ENCODE peak calls at places on chromosomes 3 and 15, in nine cellular contexts. Y, Z, J, Q, H, C, V, X and P are unnamed samples.
A peak's percentile ranks its signal among the peaks of the same experiment; 100 is the strongest.

GRCh38 chr15:48507416-48508065 is 138.0 kb downstream of the FBN1 start:
- DNase-seq in Y (no peak), Z (no peak), J (peak; percentile 37), Q (no peak), H (peak; percentile 59), C (peak; percentile 60), V (no peak), X (peak; percentile 74), P (no peak)

GRCh38 chr3:17979248-17979647 is 236.8 kb upstream of the TBC1D5 start:
- DNase-seq in Y (no peak), Z (no peak), J (no peak), Q (no peak), H (no peak), C (no peak), V (no peak), X (no peak), P (no peak)

GRCh38 chr3:180026997-180027396 is 9.7 kb downstream of the PEX5L start:
- DNase-seq in Y (no peak), Z (no peak), J (no peak), Q (no peak), H (no peak), C (no peak), V (no peak), X (no peak), P (no peak)

GRCh38 chr3:119885746-119886530 is 104.0 kb downstream of the NR1I2 start:
- DNase-seq in Y (no peak), Z (no peak), J (no peak), Q (no peak), H (peak; percentile 41), C (no peak), V (no peak), X (peak; percentile 22), P (no peak)

GRCh38 chr3:88231207-88231606 is 81.4 kb downstream of the C3orf38 start:
- DNase-seq in Y (no peak), Z (no peak), J (no peak), Q (no peak), H (peak; percentile 61), C (no peak), V (no peak), X (no peak), P (no peak)

GRCh38 chr15:73794501-73795133 is 41.5 kb upstream of the INSYN1 start:
- DNase-seq in Y (no peak), Z (no peak), J (no peak), Q (no peak), H (peak; percentile 50), C (peak; percentile 29), V (no peak), X (no peak), P (no peak)

GRCh38 chr3:182896553-182896952 is 83.8 kb downstream of the DCUN1D1 start:
- DNase-seq in Y (no peak), Z (no peak), J (no peak), Q (no peak), H (no peak), C (no peak), V (no peak), X (no peak), P (no peak)

GRCh38 chr3:53084310-53085001 is 38.6 kb upstream of the SFMBT1 start:
- DNase-seq in Y (no peak), Z (peak; percentile 29), J (no peak), Q (no peak), H (peak; percentile 52), C (no peak), V (peak; percentile 28), X (no peak), P (no peak)

GRCh38 chr3:188049890-188050530 is 103.9 kb upstream of the LPP start:
- DNase-seq in Y (no peak), Z (no peak), J (no peak), Q (no peak), H (no peak), C (no peak), V (no peak), X (no peak), P (peak; percentile 6)

GRCh38 chr3:190291994-190292584 is 30.2 kb downstream of the CLDN1 start:
- DNase-seq in Y (no peak), Z (no peak), J (no peak), Q (no peak), H (no peak), C (no peak), V (no peak), X (no peak), P (no peak)

GRCh38 chr15:95132774-95133173 is 901.4 kb downstream of the MCTP2 start:
- DNase-seq in Y (no peak), Z (no peak), J (no peak), Q (peak; percentile 59), H (peak; percentile 95), C (peak; percentile 88), V (no peak), X (peak; percentile 62), P (no peak)

GRCh38 chr3:36095238-36095637 is 285.1 kb upstream of the STAC start:
- DNase-seq in Y (no peak), Z (no peak), J (no peak), Q (no peak), H (no peak), C (no peak), V (no peak), X (no peak), P (no peak)

GRCh38 chr3:159649951-159650350 is 338.7 kb upstream of the IL12A start:
- DNase-seq in Y (no peak), Z (no peak), J (no peak), Q (no peak), H (no peak), C (no peak), V (no peak), X (no peak), P (no peak)

GRCh38 chr3:131608741-131609140 is 106.0 kb upstream of the MRPL3 start:
- DNase-seq in Y (no peak), Z (no peak), J (no peak), Q (no peak), H (peak; percentile 71), C (no peak), V (no peak), X (no peak), P (no peak)

GRCh38 chr15:52228928-52229327 is 37.7 kb upstream of the GNB5 start:
- DNase-seq in Y (peak; percentile 91), Z (no peak), J (no peak), Q (peak; percentile 50), H (peak; percentile 13), C (no peak), V (no peak), X (no peak), P (no peak)

GRCh38 chr3:157294444-157294843 is 134.5 kb upstream of the CCNL1 start:
- DNase-seq in Y (no peak), Z (no peak), J (no peak), Q (no peak), H (peak; percentile 35), C (peak; percentile 45), V (no peak), X (no peak), P (no peak)

GRCh38 chr15:80569656-80570055 is 125.5 kb upstream of the ABHD17C start:
- DNase-seq in Y (no peak), Z (no peak), J (no peak), Q (no peak), H (no peak), C (no peak), V (peak; percentile 44), X (no peak), P (no peak)

GRCh38 chr3:42843730-42844713 is 31.7 kb downstream of the CYP8B1 start:
- DNase-seq in Y (no peak), Z (peak; percentile 71), J (no peak), Q (no peak), H (no peak), C (no peak), V (no peak), X (no peak), P (no peak)

GRCh38 chr15:63595688-63596087 is 1.5 kb upstream of the FBXL22 start:
- DNase-seq in Y (no peak), Z (no peak), J (no peak), Q (no peak), H (no peak), C (no peak), V (no peak), X (no peak), P (no peak)
- H3K4me1 ChIP-seq in Y (no peaks in the 10 kb centered on the region), Z (no peaks in the 10 kb centered on the region), J (peaks cover 14% of the 10 kb centered on the region), Q (peaks cover 21% of the 10 kb centered on the region), H (peaks cover 16% of the 10 kb centered on the region), C (peaks cover 21% of the 10 kb centered on the region), V (peaks cover 27% of the 10 kb centered on the region), X (peaks cover 15% of the 10 kb centered on the region), P (peaks cover 12% of the 10 kb centered on the region)

GRCh38 chr3:25663324-25664065 is 1.2 kb downstream of the TOP2B start:
- DNase-seq in Y (no peak), Z (no peak), J (peak; percentile 18), Q (no peak), H (peak; percentile 32), C (peak; percentile 24), V (no peak), X (peak; percentile 48), P (peak; percentile 19)
- H3K4me1 ChIP-seq in Y (peaks cover 22% of the 10 kb centered on the region), Z (no peaks in the 10 kb centered on the region), J (peaks cover 4% of the 10 kb centered on the region), Q (peaks cover 16% of the 10 kb centered on the region), H (peaks cover 3% of the 10 kb centered on the region), C (peaks cover 2% of the 10 kb centered on the region), V (peaks cover 42% of the 10 kb centered on the region), X (no peaks in the 10 kb centered on the region), P (peaks cover 9% of the 10 kb centered on the region)

GRCh38 chr15:63992300-63992699 is 54.0 kb downstream of the DAPK2 start:
- DNase-seq in Y (peak; percentile 17), Z (no peak), J (no peak), Q (no peak), H (no peak), C (no peak), V (no peak), X (no peak), P (no peak)

GRCh38 chr15:63990449-63990848 is 55.8 kb downstream of the DAPK2 start:
- DNase-seq in Y (peak; percentile 58), Z (no peak), J (no peak), Q (no peak), H (no peak), C (no peak), V (no peak), X (no peak), P (no peak)

GRCh38 chr15:63994073-63994600 is 52.1 kb downstream of the DAPK2 start:
- DNase-seq in Y (peak; percentile 29), Z (no peak), J (no peak), Q (no peak), H (no peak), C (no peak), V (no peak), X (no peak), P (no peak)

GRCh38 chr15:63987979-63988378 is 58.3 kb downstream of the DAPK2 start:
- DNase-seq in Y (no peak), Z (no peak), J (no peak), Q (no peak), H (no peak), C (no peak), V (no peak), X (no peak), P (no peak)

GRCh38 chr15:63991706-63992105 is 54.6 kb downstream of the DAPK2 start:
- DNase-seq in Y (peak; percentile 38), Z (no peak), J (no peak), Q (no peak), H (no peak), C (no peak), V (no peak), X (no peak), P (no peak)
- H3K4me1 ChIP-seq in Y (no peaks in the 10 kb centered on the region), Z (no peaks in the 10 kb centered on the region), J (peaks cover 2% of the 10 kb centered on the region), Q (peaks cover 1% of the 10 kb centered on the region), H (no peaks in the 10 kb centered on the region), C (peaks cover 3% of the 10 kb centered on the region), V (peaks cover 34% of the 10 kb centered on the region), X (peaks cover 2% of the 10 kb centered on the region), P (no peaks in the 10 kb centered on the region)

DNA sequence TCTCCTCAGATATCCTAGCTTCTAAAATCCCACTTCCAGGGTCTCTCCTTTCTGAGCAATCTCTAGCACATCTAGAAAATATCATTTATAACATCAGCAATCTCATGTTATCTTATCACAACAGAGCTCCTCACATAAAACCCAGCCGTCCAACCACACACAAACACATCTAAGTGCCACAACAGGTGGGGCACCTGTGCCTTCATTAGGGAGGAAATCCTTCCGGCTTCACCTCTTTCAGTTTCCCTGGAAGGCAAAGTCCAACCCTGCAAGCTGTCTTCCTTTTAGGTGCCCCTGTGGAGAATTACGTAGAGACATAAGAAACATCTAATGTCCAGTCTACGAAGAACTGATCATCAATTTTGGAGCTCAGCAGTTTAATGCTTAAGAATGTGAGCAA is 1.6 kb downstream of the ZDHHC3 start:
- DNase-seq in Y (no peak), Z (no peak), J (no peak), Q (no peak), H (no peak), C (no peak), V (no peak), X (no peak), P (no peak)
- H3K4me1 ChIP-seq in Y (peaks cover 31% of the 10 kb centered on the region), Z (no peaks in the 10 kb centered on the region), J (peaks cover 5% of the 10 kb centered on the region), Q (peaks cover 50% of the 10 kb centered on the region), H (peaks cover 8% of the 10 kb centered on the region), C (peaks cover 7% of the 10 kb centered on the region), V (peaks cover 52% of the 10 kb centered on the region), X (peaks cover 6% of the 10 kb centered on the region), P (peaks cover 9% of the 10 kb centered on the region)